ENCODE peak calls at places on chromosomes 11 and 22, in five cellular contexts. Q is coronary artery, H is lung, K is vagina, P is hepatocyte. T is an unnamed sample.
A peak's percentile ranks its signal among the peaks of the same experiment; 100 is the strongest.

GRCh38 chr11:107040447-107041444 is 22.5 kb upstream of the GUCY1A2 start:
- DNase-seq in P (no peak), Q (no peak), K (no peak), H (no peak), T (no peak)

GRCh38 chr11:25211635-25212251 is 714.9 kb downstream of the LUZP2 start:
- DNase-seq in K (no peak), P (no peak), H (no peak), Q (no peak), T (no peak)

GRCh38 chr11:85810871-85811611 is at the start of gene SYTL2:
- DNase-seq in P (peak; percentile 83), K (no peak), Q (peak; percentile 78), H (peak; percentile 77), T (peak; percentile 47)

GRCh38 chr22:46109474-46110003 is 40.8 kb upstream of the PPARA start:
- DNase-seq in H (no peak), P (no peak), K (no peak), Q (no peak), T (no peak)

GRCh38 chr11:65426839-65427690 is 4.5 kb downstream of the NEAT1 start:
- DNase-seq in Q (peak; percentile 76), K (no peak), H (peak; percentile 36), P (peak; percentile 74), T (peak; percentile 47)

GRCh38 chr11:132064987-132065620 is 694.7 kb downstream of the NTM start:
- DNase-seq in Q (no peak), H (no peak), P (peak; percentile 64), K (no peak), T (no peak)

GRCh38 chr22:26172389-26172990 is 3.2 kb downstream of the SEZ6L start:
- DNase-seq in H (no peak), K (no peak), P (peak; percentile 74), Q (no peak), T (no peak)

GRCh38 chr11:97989121-97989520 is 1031.6 kb upstream of the CNTN5 start:
- DNase-seq in H (no peak), K (no peak), P (no peak), Q (no peak), T (no peak)

GRCh38 chr11:65488273-65489058 is 10.4 kb upstream of the MALAT1 start:
- DNase-seq in P (peak; percentile 77), Q (peak; percentile 89), H (no peak), K (no peak), T (no peak)

GRCh38 chr11:109864834-109865557 is 228.2 kb upstream of the ZC3H12C start:
- DNase-seq in K (no peak), Q (no peak), P (peak; percentile 39), H (no peak), T (no peak)

GRCh38 chr22:37545703-37546435 is 14.4 kb upstream of the CDC42EP1 start:
- DNase-seq in Q (peak; percentile 95), P (peak; percentile 96), H (peak; percentile 88), K (no peak), T (no peak)

GRCh38 chr11:91872216-91872615 is 352.4 kb upstream of the FAT3 start:
- DNase-seq in K (no peak), Q (no peak), P (no peak), H (no peak), T (no peak)

GRCh38 chr11:93817426-93818348 is 32.7 kb downstream of the VSTM5 start:
- DNase-seq in P (no peak), H (no peak), Q (no peak), K (no peak), T (no peak)

GRCh38 chr11:67368621-67369020 is 4.8 kb downstream of the CLCF1 start:
- DNase-seq in Q (no peak), P (no peak), K (no peak), H (no peak), T (no peak)

GRCh38 chr11:82988936-82989627 is 82.6 kb downstream of the RAB30 start:
- DNase-seq in P (peak; percentile 37), K (no peak), H (no peak), Q (no peak), T (no peak)

GRCh38 chr11:24609778-24610177 is 112.9 kb downstream of the LUZP2 start:
- DNase-seq in Q (no peak), P (no peak), K (no peak), H (no peak), T (no peak)

GRCh38 chr22:31136711-31137110 is 3.6 kb downstream of the PLA2G3 start:
- DNase-seq in H (no peak), Q (no peak), P (no peak), K (no peak), T (no peak)

GRCh38 chr11:121367434-121367833 is 74.9 kb downstream of the SC5D start:
- DNase-seq in K (no peak), Q (no peak), P (no peak), H (no peak), T (no peak)

GRCh38 chr11:82831364-82831763 is 68.9 kb downstream of the PRCP start:
- DNase-seq in H (no peak), P (peak; percentile 12), Q (no peak), K (no peak), T (no peak)

GRCh38 chr11:132531921-132532320 is 1000.4 kb downstream of the OPCML start:
- DNase-seq in Q (no peak), H (no peak), P (no peak), K (no peak), T (no peak)

GRCh38 chr22:19357270-19358105 is 66.0 kb upstream of the CLTCL1 start:
- DNase-seq in K (no peak), P (no peak), Q (no peak), H (no peak), T (no peak)

GRCh38 chr11:11821899-11822298 is 19.9 kb upstream of the USP47 start:
- DNase-seq in K (no peak), Q (no peak), H (no peak), P (no peak), T (no peak)

GRCh38 chr11:131370090-131370751 is at the start of gene NTM:
- DNase-seq in Q (no peak), P (peak; percentile 44), K (no peak), H (peak; percentile 53), T (no peak)

GRCh38 chr22:39003165-39003638 is 10.9 kb upstream of the APOBEC3C start:
- DNase-seq in K (peak; percentile 96), P (peak; percentile 83), Q (no peak), H (peak; percentile 77), T (peak; percentile 76)

GRCh38 chr22:16955678-16956210 is 52.3 kb downstream of the GAB4 start:
- DNase-seq in Q (no peak), K (no peak), H (no peak), P (peak; percentile 26), T (no peak)

GRCh38 chr11:114090976-114091375 is 31.5 kb downstream of the ZBTB16 start:
- DNase-seq in P (no peak), Q (peak; percentile 29), K (no peak), H (no peak), T (no peak)

GRCh38 chr22:46418827-46419226 is 83.3 kb downstream of the TRMU start:
- DNase-seq in P (no peak), H (no peak), K (no peak), Q (no peak), T (no peak)

GRCh38 chr22:42905702-42906183 is 48.7 kb upstream of the ARFGAP3 start:
- DNase-seq in P (no peak), K (no peak), H (peak; percentile 60), Q (no peak), T (no peak)

GRCh38 chr11:107183963-107184362 is 165.7 kb upstream of the GUCY1A2 start:
- DNase-seq in P (no peak), H (no peak), Q (no peak), K (no peak), T (no peak)

GRCh38 chr11:114321621-114322257 is 25.5 kb downstream of the NNMT start:
- DNase-seq in Q (no peak), K (no peak), H (no peak), P (no peak), T (no peak)

GRCh38 chr11:133134561-133135173 is 397.6 kb downstream of the OPCML start:
- DNase-seq in K (no peak), H (peak; percentile 64), Q (no peak), P (peak; percentile 79), T (no peak)

GRCh38 chr11:130765951-130766649 is 150.2 kb downstream of the SNX19 start:
- DNase-seq in H (no peak), P (no peak), Q (peak; percentile 19), K (no peak), T (no peak)

DNA sequence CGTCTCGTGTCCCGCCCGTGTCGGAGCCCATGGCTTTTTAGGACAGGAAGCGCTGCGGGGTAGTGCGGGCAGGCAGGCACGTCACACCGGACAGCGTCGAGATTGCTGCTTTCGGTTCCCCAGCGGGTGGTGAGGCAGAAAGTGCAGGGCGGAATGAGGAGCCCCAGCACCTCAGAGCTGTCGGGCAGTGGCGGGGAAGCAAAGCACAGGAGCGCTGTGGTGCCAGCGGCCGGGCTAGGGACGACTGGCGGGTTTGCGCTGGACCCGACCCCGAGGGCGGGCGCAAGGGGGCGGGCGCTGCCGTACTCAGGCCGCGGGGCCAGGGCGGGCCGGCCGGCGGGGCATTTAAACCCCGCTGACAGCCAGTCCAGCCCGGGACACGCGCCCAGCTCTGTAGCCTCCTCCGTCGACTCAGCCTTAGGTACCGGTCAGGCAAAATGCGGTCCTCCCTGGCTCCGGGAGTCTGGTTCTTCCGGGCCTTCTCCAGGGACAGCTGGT is at the start of gene SLC37A2:
- DNase-seq in H (peak; percentile 59), P (peak; percentile 82), K (no peak), Q (peak; percentile 81), T (peak; percentile 95)
- TF ChIP-seq CTCF in H (no peak), P (peak; percentile 19), K (peak; percentile 20), Q (no peak), T (peak; percentile 26)

DNA sequence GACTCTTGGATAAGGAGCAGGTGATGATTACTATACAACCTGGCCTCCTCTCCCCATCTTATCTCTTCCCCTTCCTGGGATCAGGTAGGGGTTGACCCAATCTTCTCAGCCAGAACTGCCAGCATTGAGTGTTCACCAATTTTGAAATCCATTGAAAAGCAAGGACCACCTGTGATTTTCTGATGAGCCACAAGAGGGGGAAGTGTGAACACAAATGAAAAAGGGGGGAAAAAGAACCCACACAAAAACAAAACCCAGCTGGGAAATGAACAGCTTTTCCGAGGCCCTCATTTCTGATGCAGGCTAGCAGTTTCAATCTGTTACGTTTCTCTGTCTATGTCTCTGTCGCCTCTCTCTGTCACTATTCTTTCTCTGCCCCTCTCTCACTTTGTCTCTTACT is 161.9 kb downstream of the INSC start:
- DNase-seq in K (no peak), P (peak; percentile 24), Q (no peak), H (no peak), T (no peak)
- TF ChIP-seq CTCF in K (no peak), P (peak; percentile 61), Q (no peak), H (no peak), T (no peak)

GRCh38 chr11:63907808-63908530 is 9.0 kb downstream of the RCOR2 start:
- DNase-seq in P (no peak), K (no peak), Q (no peak), H (no peak), T (no peak)

GRCh38 chr11:63906087-63906486 is 10.9 kb downstream of the RCOR2 start:
- DNase-seq in H (no peak), K (no peak), P (no peak), Q (no peak), T (no peak)

GRCh38 chr11:63907063-63907462 is 9.9 kb downstream of the RCOR2 start:
- DNase-seq in P (no peak), Q (no peak), K (no peak), H (no peak), T (no peak)

GRCh38 chr11:63905179-63905578 is 11.8 kb downstream of the RCOR2 start:
- DNase-seq in K (no peak), P (no peak), H (no peak), Q (no peak), T (no peak)

GRCh38 chr11:63906585-63906984 is 10.4 kb downstream of the RCOR2 start:
- DNase-seq in P (peak; percentile 43), K (no peak), Q (no peak), H (no peak), T (no peak)
- TF ChIP-seq CTCF in P (peak; percentile 38), K (no peak), Q (no peak), H (no peak), T (peak; percentile 22)

GRCh38 chr11:9344046-9344680 is 29.8 kb upstream of the TMEM41B start:
- DNase-seq in K (no peak), H (no peak), Q (no peak), P (no peak), T (no peak)
- TF ChIP-seq CTCF in K (no peak), H (no peak), Q (no peak), P (no peak), T (no peak)